ENCODE peak calls at places on chromosome 10, in five cellular contexts. E is spleen, L is IMR-90, C is astrocyte of the spinal cord, R is MM.1S. V is an unnamed sample.

GRCh38 chr10:79430946-79431345 is 14.5 kb downstream of the ZCCHC24 start:
- DNase-seq in E (peak), L (no peak), C (no peak), R (no peak), V (no peak)

GRCh38 chr10:86254081-86254480 is 112.5 kb downstream of the GRID1 start:
- DNase-seq in E (no peak), L (no peak), C (no peak), R (no peak), V (no peak)

GRCh38 chr10:132311338-132311939 is 3.7 kb upstream of the STK32C start:
- DNase-seq in E (peak), L (no peak), C (no peak), R (no peak), V (no peak)

GRCh38 chr10:132793213-132793612 is 7.3 kb upstream of the NKX6-2 start:
- DNase-seq in E (no peak), L (no peak), C (no peak), R (no peak), V (no peak)

GRCh38 chr10:96056787-96057186 is 13.4 kb downstream of the CCNJ start:
- DNase-seq in E (no peak), L (no peak), C (no peak), R (no peak), V (no peak)

GRCh38 chr10:86372785-86373239 is 6.2 kb upstream of the GRID1 start:
- DNase-seq in E (peak), L (no peak), C (no peak), R (no peak), V (no peak)

GRCh38 chr10:24665001-24665400 is 58.7 kb downstream of the ARHGAP21 start:
- DNase-seq in E (no peak), L (no peak), C (no peak), R (no peak), V (no peak)

GRCh38 chr10:69849790-69850189 is 48.1 kb downstream of the COL13A1 start:
- DNase-seq in E (no peak), L (no peak), C (no peak), R (no peak), V (no peak)

GRCh38 chr10:12588091-12588850 is 238.9 kb downstream of the CAMK1D start:
- DNase-seq in E (no peak), L (no peak), C (no peak), R (no peak), V (no peak)

GRCh38 chr10:101609481-101609880 is 21.4 kb downstream of the DPCD start:
- DNase-seq in E (no peak), L (peak), C (no peak), R (no peak), V (peak)

GRCh38 chr10:92517034-92517655 is 56.7 kb downstream of the IDE start:
- DNase-seq in E (no peak), L (peak), C (peak), R (peak), V (peak)

GRCh38 chr10:71735709-71736569 is 16.4 kb upstream of the C10orf105 start:
- DNase-seq in E (peak), L (no peak), C (no peak), R (no peak), V (no peak)

GRCh38 chr10:71239946-71240795 is 27.8 kb downstream of the UNC5B start:
- DNase-seq in E (no peak), L (no peak), C (no peak), R (no peak), V (no peak)

GRCh38 chr10:62079885-62080559 is 178.5 kb downstream of the ARID5B start:
- DNase-seq in E (no peak), L (no peak), C (no peak), R (no peak), V (no peak)

GRCh38 chr10:61643316-61643751 is 19.4 kb upstream of the CABCOCO1 start:
- DNase-seq in E (no peak), L (peak), C (peak), R (peak), V (peak)

GRCh38 chr10:96664563-96664962 is 55.8 kb downstream of the PIK3AP1 start:
- DNase-seq in E (no peak), L (no peak), C (no peak), R (no peak), V (no peak)

GRCh38 chr10:58282615-58283014 is 13.7 kb downstream of the CISD1 start:
- DNase-seq in E (no peak), L (no peak), C (peak), R (peak), V (peak)

GRCh38 chr10:96758423-96758822 is 38.1 kb upstream of the PIK3AP1 start:
- DNase-seq in E (no peak), L (no peak), C (no peak), R (peak), V (no peak)

GRCh38 chr10:90945496-90946070 is 24.7 kb upstream of the ANKRD1 start:
- DNase-seq in E (no peak), L (no peak), C (no peak), R (no peak), V (no peak)

GRCh38 chr10:34523017-34523767 is 291.9 kb downstream of the PARD3 start:
- DNase-seq in E (no peak), L (peak), C (peak), R (no peak), V (peak)

GRCh38 chr10:132059760-132060508 is 5.8 kb upstream of the JAKMIP3 start:
- DNase-seq in E (peak), L (no peak), C (no peak), R (no peak), V (no peak)

GRCh38 chr10:106474891-106475290 is 689.6 kb downstream of the SORCS1 start:
- DNase-seq in E (no peak), L (peak), C (no peak), R (no peak), V (no peak)

GRCh38 chr10:121188005-121188404 is 336.8 kb downstream of the WDR11 start:
- DNase-seq in E (no peak), L (no peak), C (no peak), R (no peak), V (no peak)

GRCh38 chr10:89471110-89471814 is 56.9 kb downstream of the IFIT5 start:
- DNase-seq in E (no peak), L (peak), C (peak), R (no peak), V (no peak)

GRCh38 chr10:31004611-31005193 is 27.0 kb downstream of the ZNF438 start:
- DNase-seq in E (no peak), L (peak), C (peak), R (no peak), V (peak)

GRCh38 chr10:76072384-76072783 is 641.0 kb downstream of the LRMDA start:
- DNase-seq in E (no peak), L (no peak), C (no peak), R (no peak), V (no peak)

GRCh38 chr10:1571587-1572237 is 165.6 kb downstream of the ADARB2 start:
- DNase-seq in E (no peak), L (no peak), C (no peak), R (no peak), V (no peak)

GRCh38 chr10:34698979-34699378 is 116.1 kb downstream of the PARD3 start:
- DNase-seq in E (no peak), L (peak), C (peak), R (no peak), V (peak)

GRCh38 chr10:127415901-127416630 is 133.0 kb upstream of the NPS start:
- DNase-seq in E (peak), L (no peak), C (no peak), R (no peak), V (no peak)

GRCh38 chr10:33006342-33006887 is 48.4 kb upstream of the ITGB1 start:
- DNase-seq in E (no peak), L (no peak), C (no peak), R (no peak), V (no peak)

GRCh38 chr10:56231436-56231835 is 129.6 kb downstream of the ZWINT start:
- DNase-seq in E (no peak), L (no peak), C (no peak), R (no peak), V (no peak)

GRCh38 chr10:44589181-44589884 is 204.4 kb upstream of the CXCL12 start:
- DNase-seq in E (no peak), L (no peak), C (no peak), R (no peak), V (no peak)

GRCh38 chr10:60818134-60818770 is 40.0 kb downstream of the CDK1 start:
- DNase-seq in E (no peak), L (peak), C (peak), R (no peak), V (peak)

GRCh38 chr10:58590152-58590551 is 77.5 kb downstream of the BICC1 start:
- DNase-seq in E (no peak), L (peak), C (peak), R (no peak), V (peak)

DNA sequence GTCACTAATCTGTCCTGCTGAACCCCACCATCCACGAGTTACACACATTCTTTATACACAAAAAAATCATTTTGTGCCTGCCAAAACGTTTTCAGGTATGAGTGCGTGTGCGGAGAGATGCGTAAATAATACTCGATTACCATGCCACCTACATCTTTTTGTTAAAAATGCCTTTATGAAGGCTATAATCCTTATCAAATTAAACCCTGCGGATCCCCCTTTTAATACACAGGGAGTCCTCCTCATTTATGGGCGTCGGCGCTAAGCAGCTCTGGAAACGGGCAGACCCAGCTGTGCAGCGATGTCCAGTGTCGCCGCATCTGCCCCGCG is 130.2 kb downstream of the SPAG6 start:
- DNase-seq in E (no peak), L (no peak), C (no peak), R (no peak), V (no peak)
- H3K4me3 ChIP-seq in E (peak), L (peak), C (no peak), R (no peak), V (no peak)

GRCh38 chr10:80498039-80498832 is 39.5 kb upstream of the SH2D4B start:
- DNase-seq in E (no peak), L (no peak), C (no peak), R (no peak), V (no peak)

GRCh38 chr10:80498833-80499671 is 38.6 kb upstream of the SH2D4B start:
- DNase-seq in E (peak), L (peak), C (peak), R (no peak), V (peak)

GRCh38 chr10:80496555-80497172 is 41.0 kb upstream of the SH2D4B start:
- DNase-seq in E (no peak), L (no peak), C (no peak), R (no peak), V (no peak)

GRCh38 chr10:80500572-80501380 is 36.9 kb upstream of the SH2D4B start:
- DNase-seq in E (peak), L (no peak), C (peak), R (no peak), V (peak)

DNA sequence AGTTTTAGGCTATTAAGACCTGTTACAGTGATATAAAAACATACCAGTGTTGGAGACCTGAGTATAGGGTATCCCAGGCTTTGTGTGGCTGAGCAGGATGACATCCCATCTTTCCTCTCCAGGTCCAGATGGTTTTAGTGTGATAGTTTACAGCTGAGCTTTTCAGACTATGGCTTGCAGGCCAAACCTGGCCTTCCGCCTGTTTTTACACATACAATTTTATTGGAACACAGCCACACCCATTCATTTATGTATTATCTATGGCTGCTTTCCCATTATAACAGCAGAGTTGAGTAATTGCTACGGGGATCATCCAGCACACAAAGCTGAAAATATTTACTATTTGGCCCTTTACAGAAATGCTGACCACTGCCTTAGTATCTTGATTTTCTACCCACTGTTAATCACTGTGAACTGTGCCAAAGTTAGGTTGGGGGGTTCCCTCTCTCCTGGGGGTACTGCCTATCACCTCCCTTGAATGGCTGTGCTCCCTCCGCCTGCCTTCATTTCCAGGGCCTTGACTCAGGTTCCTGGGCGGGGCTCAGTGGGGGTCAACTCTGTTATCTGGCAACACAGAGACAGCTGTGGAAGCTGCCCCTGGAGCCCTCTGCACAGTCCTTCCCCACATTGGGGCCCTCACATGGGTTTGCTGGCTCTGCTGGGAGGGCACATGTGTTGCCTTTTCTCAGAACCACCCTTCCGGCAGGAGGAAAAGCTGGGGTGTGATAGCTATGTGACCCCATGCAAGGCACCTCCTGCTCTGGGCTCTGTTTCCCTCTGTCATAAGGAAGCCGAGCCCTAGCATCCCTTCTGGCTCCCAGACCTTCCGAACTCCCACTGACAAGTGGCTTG is 40.3 kb upstream of the SH2D4B start:
- DNase-seq in E (peak), L (peak), C (peak), R (no peak), V (peak)
- H3K4me3 ChIP-seq in E (no peak), L (no peak), C (no peak), R (no peak), V (no peak)

GRCh38 chr10:15202639-15203038 is 34.1 kb upstream of the NMT2 start:
- DNase-seq in E (no peak), L (no peak), C (no peak), R (peak), V (no peak)

GRCh38 chr10:15197276-15197675 is 28.8 kb upstream of the NMT2 start:
- DNase-seq in E (no peak), L (peak), C (peak), R (no peak), V (peak)

GRCh38 chr10:15200626-15201025 is 32.1 kb upstream of the NMT2 start:
- DNase-seq in E (no peak), L (peak), C (peak), R (no peak), V (peak)

GRCh38 chr10:15197911-15198310 is 29.4 kb upstream of the NMT2 start:
- DNase-seq in E (no peak), L (no peak), C (no peak), R (no peak), V (no peak)

DNA sequence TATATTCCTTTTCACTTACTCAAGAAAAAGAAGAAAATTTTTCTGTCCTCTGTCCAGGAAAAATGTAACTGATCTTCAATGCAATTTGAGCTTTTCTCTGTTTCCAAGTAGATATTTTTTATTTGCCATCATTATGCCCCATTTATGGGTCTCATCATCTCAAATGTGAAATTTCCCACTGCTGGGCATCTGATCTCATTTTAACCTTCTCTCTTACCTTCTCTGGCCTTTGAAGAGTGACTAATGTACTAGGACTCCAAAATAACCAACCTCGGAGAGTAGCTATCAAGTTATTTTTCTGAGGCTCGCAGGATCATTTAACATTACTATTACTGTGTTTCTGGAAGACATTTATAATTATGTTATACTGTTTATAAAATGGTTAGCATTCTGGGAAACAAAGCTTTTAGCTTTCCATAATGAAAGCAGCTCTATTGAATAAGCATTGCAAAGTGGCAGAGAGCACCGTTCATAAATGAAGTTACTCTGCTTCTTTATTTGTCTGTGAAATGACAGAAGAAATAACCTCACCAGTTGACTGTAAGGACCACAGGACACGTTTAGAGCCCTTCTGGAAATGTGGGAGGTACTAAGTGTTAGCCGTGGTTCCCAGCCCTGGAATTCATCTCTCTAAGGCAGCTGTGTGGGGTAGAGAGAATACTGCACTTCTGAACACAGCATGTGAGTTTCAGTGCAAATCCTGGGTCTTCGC is 33.3 kb upstream of the NMT2 start:
- DNase-seq in E (no peak), L (peak), C (peak), R (no peak), V (peak)
- H3K4me3 ChIP-seq in E (no peak), L (peak), C (no peak), R (no peak), V (no peak)

DNA sequence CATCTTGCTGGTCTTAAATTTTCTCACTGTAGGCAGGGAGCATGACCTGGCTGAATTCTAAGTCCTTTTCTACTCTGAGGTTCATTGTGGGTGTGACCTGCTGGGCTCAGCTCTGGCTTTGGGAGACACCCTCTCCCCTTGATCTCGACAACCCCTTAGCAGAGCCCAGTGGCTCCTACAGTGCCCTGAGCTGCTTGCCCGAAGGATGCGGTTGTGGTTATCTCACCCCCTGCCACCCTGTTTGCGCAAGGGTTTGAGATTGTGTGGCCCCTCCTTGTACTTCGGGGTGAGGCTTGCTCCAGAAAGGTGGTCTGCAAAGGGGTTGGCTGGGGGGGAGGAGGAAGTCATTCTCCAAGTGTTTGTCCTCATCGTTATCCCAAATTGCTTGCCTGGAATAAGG is 55.3 kb downstream of the TCF7L2 start:
- DNase-seq in E (no peak), L (no peak), C (no peak), R (no peak), V (no peak)
- H3K4me3 ChIP-seq in E (no peak), L (no peak), C (no peak), R (no peak), V (no peak)

GRCh38 chr10:117442944-117443676 is 67.9 kb upstream of the PDZD8 start:
- DNase-seq in E (peak), L (peak), C (peak), R (peak), V (peak)

GRCh38 chr10:117442521-117442920 is 67.3 kb upstream of the PDZD8 start:
- DNase-seq in E (peak), L (no peak), C (no peak), R (no peak), V (no peak)

GRCh38 chr10:117441366-117441765 is 66.1 kb upstream of the PDZD8 start:
- DNase-seq in E (no peak), L (no peak), C (no peak), R (no peak), V (no peak)

GRCh38 chr10:117443677-117444022 is 68.4 kb upstream of the PDZD8 start:
- DNase-seq in E (no peak), L (no peak), C (no peak), R (no peak), V (no peak)

DNA sequence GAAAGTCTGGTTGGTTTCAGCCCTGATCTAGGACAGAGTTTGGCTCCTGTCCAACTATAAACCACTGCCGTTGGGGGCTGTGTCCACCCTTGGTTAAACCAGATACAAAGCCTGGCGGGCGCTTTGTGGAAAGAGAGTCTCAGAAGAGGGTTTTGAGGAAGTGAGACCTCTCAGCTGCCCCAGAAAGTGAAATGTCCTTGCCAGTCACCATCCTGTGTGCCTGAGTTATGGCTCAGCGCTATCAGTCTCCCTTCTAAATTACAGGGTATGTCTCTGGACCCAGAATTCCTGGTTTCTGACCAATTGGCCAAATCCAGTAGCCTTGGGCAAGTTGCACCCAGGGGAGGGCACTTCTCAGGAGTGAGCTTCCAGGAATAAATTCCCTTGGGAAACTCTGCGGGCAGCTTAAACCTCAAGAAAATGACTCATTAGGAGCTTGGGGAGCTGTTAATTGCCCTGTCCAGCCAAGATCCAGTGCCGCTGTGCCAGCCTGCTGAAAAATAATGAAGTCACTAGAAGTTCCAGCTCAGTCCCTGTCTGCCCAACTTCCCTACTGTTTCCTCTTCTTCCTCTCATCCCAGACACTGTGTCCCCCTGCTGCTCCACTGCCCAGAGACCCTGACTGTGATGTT is 66.7 kb upstream of the PDZD8 start:
- DNase-seq in E (peak), L (no peak), C (peak), R (no peak), V (peak)
- H3K4me3 ChIP-seq in E (no peak), L (no peak), C (no peak), R (no peak), V (no peak)

GRCh38 chr10:8379906-8380832 is 325.7 kb downstream of the GATA3 start:
- DNase-seq in E (no peak), L (no peak), C (no peak), R (no peak), V (no peak)
- H3K4me3 ChIP-seq in E (no peak), L (no peak), C (no peak), R (no peak), V (no peak)

V was measured in cardiac fibroblast.